ENCODE peak calls at places on chromosomes 3 and 15, in eight cellular contexts. E is astrocyte of the spinal cord, C is Caco-2, T is WERI-Rb-1, X is GM06990, W is fibroblast of lung, Y is HCT116, H is endothelial cell of umbilical vein. M is an unnamed sample.
A peak's percentile ranks its signal among the peaks of the same experiment; 100 is the strongest.

GRCh38 chr15:49817100-49817499 is 196.3 kb downstream of the DTWD1 start:
- DNase-seq in T (no peak), C (no peak), Y (no peak), W (peak; percentile 59), H (no peak), E (no peak), X (no peak), M (no peak)

GRCh38 chr15:63834500-63835210 is 907 bp upstream of the HERC1 start:
- DNase-seq in C (no peak), W (no peak), Y (no peak), H (no peak), E (no peak), X (no peak), T (no peak), M (no peak)

GRCh38 chr15:74050835-74051234 is 31.5 kb downstream of the GOLGA6A start:
- DNase-seq in Y (no peak), T (no peak), X (no peak), W (no peak), E (no peak), C (no peak), H (no peak), M (no peak)

GRCh38 chr3:84962460-84962859 is 3.7 kb downstream of the CADM2 start:
- DNase-seq in W (no peak), E (no peak), Y (no peak), C (no peak), T (no peak), H (no peak), X (no peak), M (no peak)

GRCh38 chr15:61828008-61828407 is 232.2 kb downstream of the VPS13C start:
- DNase-seq in E (no peak), H (no peak), Y (no peak), T (peak; percentile 29), W (no peak), X (no peak), C (no peak), M (no peak)

GRCh38 chr3:138360272-138361192 is 12.2 kb downstream of the MRAS start:
- DNase-seq in T (no peak), W (no peak), Y (no peak), E (no peak), X (no peak), H (no peak), C (no peak), M (no peak)

GRCh38 chr3:57007513-57008415 is 52.7 kb upstream of the SPATA12 start:
- DNase-seq in H (peak; percentile 77), Y (peak; percentile 54), W (peak; percentile 92), T (no peak), X (no peak), E (peak; percentile 90), C (no peak), M (peak; percentile 94)

GRCh38 chr3:36649078-36649477 is 115.3 kb downstream of the DCLK3 start:
- DNase-seq in W (peak; percentile 29), H (no peak), Y (no peak), E (no peak), C (no peak), X (no peak), T (no peak), M (no peak)

GRCh38 chr15:88449581-88449980 is 17.6 kb downstream of the MRPL46 start:
- DNase-seq in T (no peak), C (no peak), H (no peak), Y (no peak), E (no peak), X (no peak), W (no peak), M (no peak)

GRCh38 chr15:88664151-88664778 is 25.4 kb downstream of the ISG20 start:
- DNase-seq in Y (no peak), T (no peak), H (peak; percentile 34), C (no peak), X (no peak), E (no peak), W (no peak), M (peak; percentile 45)

GRCh38 chr15:31483053-31483923 is 156.7 kb downstream of the KLF13 start:
- DNase-seq in E (no peak), T (no peak), X (peak; percentile 59), C (no peak), H (no peak), Y (no peak), W (no peak), M (peak; percentile 12)

GRCh38 chr3:8734137-8734878 is 706 bp downstream of the CAV3 start:
- DNase-seq in T (no peak), Y (no peak), E (no peak), X (no peak), C (peak; percentile 10), W (no peak), H (no peak), M (no peak)

GRCh38 chr3:126546549-126547239 is 12.0 kb downstream of the C3orf22 start:
- DNase-seq in Y (no peak), C (no peak), T (peak; percentile 10), H (no peak), X (no peak), E (no peak), W (no peak), M (no peak)

GRCh38 chr3:158685151-158685550 is 12.7 kb upstream of the LXN start:
- DNase-seq in X (no peak), C (no peak), E (peak; percentile 27), T (no peak), H (peak; percentile 77), Y (no peak), W (peak; percentile 58), M (peak; percentile 65)

GRCh38 chr3:170128977-170129431 is 52.5 kb downstream of the PHC3 start:
- DNase-seq in C (no peak), H (no peak), X (no peak), Y (no peak), T (no peak), E (no peak), W (peak; percentile 42), M (peak; percentile 51)

GRCh38 chr3:195542261-195542660 is 864 bp downstream of the PPP1R2 start:
- DNase-seq in E (peak; percentile 22), X (peak; percentile 22), C (no peak), W (no peak), Y (no peak), H (peak; percentile 58), T (no peak), M (no peak)

GRCh38 chr3:77913524-77914174 is 873.8 kb downstream of the ROBO2 start:
- DNase-seq in W (no peak), E (no peak), T (no peak), Y (no peak), C (no peak), X (no peak), H (no peak), M (no peak)

GRCh38 chr15:34793071-34793470 is 2.3 kb downstream of the ACTC1 start:
- DNase-seq in W (no peak), T (no peak), X (no peak), H (no peak), Y (no peak), E (no peak), C (no peak), M (no peak)
- H3K4me3 ChIP-seq in W (no peak overlapping the region), T (no peak overlapping the region), X (no peak overlapping the region), H (no peak overlapping the region), Y (no peak overlapping the region), E (no peak overlapping the region), C (no peak overlapping the region), M (no peak overlapping the region)

DNA sequence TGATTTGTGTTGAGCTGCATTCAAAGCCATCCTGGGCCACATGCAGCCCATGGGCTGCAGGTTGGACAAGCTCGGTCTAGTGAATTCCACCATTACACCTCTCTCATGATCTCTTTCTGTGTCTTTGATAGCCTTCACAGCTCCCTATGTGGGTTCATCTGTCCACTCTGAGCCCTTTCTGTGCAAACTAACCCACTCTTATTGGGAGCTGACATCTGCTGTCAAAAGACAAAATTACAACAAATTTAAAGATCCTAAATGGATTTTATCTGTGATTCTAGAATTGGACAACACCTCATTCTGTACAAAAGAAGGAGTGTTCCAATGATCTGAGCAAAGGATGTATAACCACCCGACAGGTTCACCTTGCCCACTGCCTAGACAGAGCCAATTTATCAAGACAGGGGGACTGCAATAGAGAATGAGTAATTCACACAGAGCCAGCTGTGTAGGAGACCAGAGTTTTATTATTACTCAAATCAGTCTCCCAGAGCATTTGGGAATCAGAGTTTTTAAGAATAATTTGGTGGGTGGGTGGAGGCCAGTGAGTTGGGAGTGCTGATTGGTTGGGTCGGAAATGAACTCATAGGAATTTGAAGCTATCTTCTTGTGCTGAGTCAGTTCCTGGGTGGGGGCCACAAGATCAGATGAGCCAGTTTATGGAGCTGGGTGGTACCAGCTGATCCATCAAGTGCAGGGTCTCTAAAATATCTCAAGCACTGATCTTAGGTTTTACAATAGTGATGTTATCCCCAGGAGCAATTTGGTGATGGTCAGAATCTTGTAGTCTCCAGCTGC is 2.6 kb upstream of the XYLB start:
- DNase-seq in E (no peak), X (no peak), C (no peak), W (no peak), H (no peak), Y (no peak), T (no peak), M (peak; percentile 20)
- TF ChIP-seq CTCF in E (no peak), X (no peak), C (no peak), W (peak; percentile 4), H (no peak), Y (peak; percentile 40), T (no peak), M (no peak)

GRCh38 chr3:46261926-46262594 is 19.8 kb downstream of the CCR3 start:
- DNase-seq in H (no peak), W (no peak), X (no peak), E (no peak), C (no peak), T (no peak), Y (no peak), M (no peak)
- H3K4me3 ChIP-seq in H (no peak overlapping the region), W (no peak overlapping the region), X (no peak overlapping the region), E (no peak overlapping the region), C (no peak overlapping the region), T (no peak overlapping the region), Y (no peak overlapping the region), M (no peak overlapping the region)

GRCh38 chr3:11226042-11226370 is 46.2 kb upstream of the ATG7 start:
- DNase-seq in H (no peak), X (no peak), E (no peak), W (no peak), C (no peak), T (no peak), Y (no peak), M (no peak)

GRCh38 chr3:11220230-11220629 is 52.0 kb upstream of the ATG7 start:
- DNase-seq in X (no peak), C (no peak), Y (no peak), T (peak; percentile 24), H (no peak), W (no peak), E (no peak), M (no peak)

GRCh38 chr3:11224870-11225251 is 47.3 kb upstream of the ATG7 start:
- DNase-seq in E (no peak), X (no peak), Y (no peak), W (no peak), T (no peak), H (no peak), C (no peak), M (no peak)

GRCh38 chr3:11224010-11224409 is 48.2 kb upstream of the ATG7 start:
- DNase-seq in C (no peak), E (no peak), T (no peak), H (no peak), Y (no peak), W (no peak), X (no peak), M (no peak)

DNA sequence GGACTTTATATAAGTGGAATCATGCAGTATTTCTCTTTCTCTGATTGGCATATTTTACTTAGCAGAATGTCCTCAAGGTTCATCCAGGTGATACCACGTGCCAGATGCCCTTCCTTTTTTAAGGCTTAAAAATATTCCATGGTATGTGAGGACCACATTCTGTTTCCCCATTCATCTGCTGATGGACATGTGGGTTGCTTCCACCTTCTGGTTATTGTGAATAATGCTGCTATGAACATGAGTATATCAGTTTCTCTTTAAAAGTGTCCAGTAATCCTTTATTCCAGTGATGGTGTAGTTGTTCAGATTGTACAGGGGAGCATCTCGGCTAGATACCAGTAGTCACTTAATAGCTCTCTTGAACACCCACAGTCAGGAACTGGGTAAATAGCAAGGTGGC is 50.4 kb upstream of the ATG7 start:
- DNase-seq in C (no peak), T (no peak), Y (no peak), E (no peak), H (no peak), W (no peak), X (no peak), M (peak; percentile 34)
- TF ChIP-seq CTCF in C (no peak), T (no peak), Y (peak; percentile 11), E (peak; percentile 24), H (peak; percentile 5), W (no peak), X (no peak), M (peak; percentile 21)

M was measured in cardiac fibroblast.